ENCODE peak calls at places on chromosomes 13 and 19, in five cellular contexts. One of them, this sample, is unnamed. For H3K27me3, the result is how much of the 10 kb centered on the place peaks cover.

GRCh38 chr19:681029-681626 is 4.9 kb downstream of the FSTL3 start:
- DNase-seq in adipocyte: no peak
- DNase-seq in right cardiac atrium: peak
- DNase-seq in thoracic aorta: no peak
- DNase-seq in psoas muscle: peak
- DNase-seq in this sample: no peak

GRCh38 chr13:111327701-111328100 is 7.3 kb downstream of the TEX29 start:
- DNase-seq in thoracic aorta: no peak
- DNase-seq in adipocyte: no peak
- DNase-seq in psoas muscle: no peak
- DNase-seq in right cardiac atrium: no peak
- DNase-seq in this sample: no peak

GRCh38 chr19:48442116-48443035 is 3.4 kb upstream of the GRWD1 start:
- DNase-seq in adipocyte: no peak
- DNase-seq in psoas muscle: no peak
- DNase-seq in right cardiac atrium: peak
- DNase-seq in thoracic aorta: no peak
- DNase-seq in this sample: no peak

GRCh38 chr19:46928951-46929350 is 68.2 kb downstream of the ARHGAP35 start:
- DNase-seq in psoas muscle: no peak
- DNase-seq in right cardiac atrium: no peak
- DNase-seq in thoracic aorta: no peak
- DNase-seq in adipocyte: no peak
- DNase-seq in this sample: peak

GRCh38 chr13:111187879-111188643 is 73.0 kb downstream of the ARHGEF7 start:
- DNase-seq in adipocyte: no peak
- DNase-seq in right cardiac atrium: no peak
- DNase-seq in thoracic aorta: no peak
- DNase-seq in psoas muscle: no peak
- DNase-seq in this sample: no peak

GRCh38 chr19:1081301-1082164 is 13.6 kb downstream of the POLR2E start:
- DNase-seq in adipocyte: no peak
- DNase-seq in thoracic aorta: no peak
- DNase-seq in right cardiac atrium: peak
- DNase-seq in psoas muscle: no peak
- DNase-seq in this sample: no peak

GRCh38 chr19:50203281-50204080 is at the start of gene MYH14:
- DNase-seq in adipocyte: peak
- DNase-seq in psoas muscle: peak
- DNase-seq in thoracic aorta: peak
- DNase-seq in right cardiac atrium: peak
- DNase-seq in this sample: peak

GRCh38 chr13:99158846-99159245 is 41.8 kb upstream of the UBAC2 start:
- DNase-seq in adipocyte: no peak
- DNase-seq in right cardiac atrium: no peak
- DNase-seq in psoas muscle: no peak
- DNase-seq in thoracic aorta: no peak
- DNase-seq in this sample: no peak

GRCh38 chr13:108963276-108963810 is 333.9 kb downstream of the MYO16 start:
- DNase-seq in psoas muscle: no peak
- DNase-seq in right cardiac atrium: no peak
- DNase-seq in adipocyte: no peak
- DNase-seq in thoracic aorta: no peak
- DNase-seq in this sample: no peak

GRCh38 chr13:39483326-39483725 is 119.7 kb downstream of the LHFPL6 start:
- DNase-seq in psoas muscle: no peak
- DNase-seq in adipocyte: peak
- DNase-seq in right cardiac atrium: no peak
- DNase-seq in thoracic aorta: no peak
- DNase-seq in this sample: no peak

GRCh38 chr13:96052655-96053002 is 572 bp downstream of the UGGT2 start:
- DNase-seq in psoas muscle: no peak
- DNase-seq in right cardiac atrium: no peak
- DNase-seq in thoracic aorta: no peak
- DNase-seq in adipocyte: peak
- DNase-seq in this sample: no peak

GRCh38 chr13:105450784-105451183 is 1084.7 kb downstream of the EFNB2 start:
- DNase-seq in thoracic aorta: no peak
- DNase-seq in psoas muscle: no peak
- DNase-seq in adipocyte: no peak
- DNase-seq in right cardiac atrium: no peak
- DNase-seq in this sample: no peak

GRCh38 chr13:73777134-73777533 is 357.1 kb downstream of the KLF12 start:
- DNase-seq in psoas muscle: no peak
- DNase-seq in adipocyte: no peak
- DNase-seq in thoracic aorta: no peak
- DNase-seq in right cardiac atrium: no peak
- DNase-seq in this sample: no peak

GRCh38 chr13:23579886-23580706 is 9.9 kb downstream of the TNFRSF19 start:
- DNase-seq in thoracic aorta: no peak
- DNase-seq in psoas muscle: no peak
- DNase-seq in right cardiac atrium: no peak
- DNase-seq in adipocyte: peak
- DNase-seq in this sample: peak

GRCh38 chr19:5903502-5904301 is at the start of gene NDUFA11:
- DNase-seq in thoracic aorta: peak
- DNase-seq in right cardiac atrium: peak
- DNase-seq in psoas muscle: peak
- DNase-seq in adipocyte: peak
- DNase-seq in this sample: peak

GRCh38 chr19:993361-993830 is 6.8 kb upstream of the GRIN3B start:
- DNase-seq in adipocyte: no peak
- DNase-seq in right cardiac atrium: peak
- DNase-seq in thoracic aorta: no peak
- DNase-seq in psoas muscle: peak
- DNase-seq in this sample: no peak

GRCh38 chr19:16419671-16420394 is 51.9 kb downstream of the EPS15L1 start:
- DNase-seq in psoas muscle: no peak
- DNase-seq in adipocyte: no peak
- DNase-seq in right cardiac atrium: peak
- DNase-seq in thoracic aorta: no peak
- DNase-seq in this sample: no peak

GRCh38 chr19:46265217-46265828 is 31.5 kb upstream of the HIF3A start:
- DNase-seq in psoas muscle: no peak
- DNase-seq in right cardiac atrium: no peak
- DNase-seq in thoracic aorta: no peak
- DNase-seq in adipocyte: peak
- DNase-seq in this sample: peak

GRCh38 chr19:43476606-43477005 is 11.2 kb upstream of the LYPD3 start:
- DNase-seq in psoas muscle: no peak
- DNase-seq in adipocyte: peak
- DNase-seq in right cardiac atrium: no peak
- DNase-seq in thoracic aorta: no peak
- DNase-seq in this sample: peak

GRCh38 chr13:95074820-95075219 is 226.4 kb downstream of the ABCC4 start:
- DNase-seq in right cardiac atrium: no peak
- DNase-seq in adipocyte: no peak
- DNase-seq in psoas muscle: no peak
- DNase-seq in thoracic aorta: no peak
- DNase-seq in this sample: no peak

GRCh38 chr19:1651548-1652394 is 644 bp downstream of the TCF3 start:
- DNase-seq in adipocyte: peak
- DNase-seq in thoracic aorta: no peak
- DNase-seq in psoas muscle: peak
- DNase-seq in right cardiac atrium: peak
- DNase-seq in this sample: peak

GRCh38 chr19:1901940-1902404 is 3.2 kb upstream of the ADAT3 start:
- DNase-seq in right cardiac atrium: peak
- DNase-seq in psoas muscle: peak
- DNase-seq in adipocyte: no peak
- DNase-seq in thoracic aorta: no peak
- DNase-seq in this sample: no peak

GRCh38 chr13:38418286-38418685 is 68.6 kb downstream of the UFM1 start:
- DNase-seq in adipocyte: peak
- DNase-seq in thoracic aorta: no peak
- DNase-seq in psoas muscle: no peak
- DNase-seq in right cardiac atrium: no peak
- DNase-seq in this sample: no peak

GRCh38 chr19:18709546-18709945 is 26.1 kb downstream of the CRTC1 start:
- DNase-seq in psoas muscle: no peak
- DNase-seq in adipocyte: no peak
- DNase-seq in thoracic aorta: no peak
- DNase-seq in right cardiac atrium: peak
- DNase-seq in this sample: no peak

GRCh38 chr19:36963262-36963661 is 47.1 kb downstream of the ZNF568 start:
- DNase-seq in thoracic aorta: no peak
- DNase-seq in right cardiac atrium: no peak
- DNase-seq in psoas muscle: no peak
- DNase-seq in adipocyte: no peak
- DNase-seq in this sample: no peak

GRCh38 chr13:66329988-66330429 is 900.1 kb downstream of the PCDH9 start:
- DNase-seq in adipocyte: peak
- DNase-seq in thoracic aorta: no peak
- DNase-seq in psoas muscle: no peak
- DNase-seq in right cardiac atrium: no peak
- DNase-seq in this sample: no peak

GRCh38 chr13:72886272-72887062 is 104.5 kb downstream of the PIBF1 start:
- DNase-seq in psoas muscle: no peak
- DNase-seq in adipocyte: peak
- DNase-seq in thoracic aorta: no peak
- DNase-seq in right cardiac atrium: no peak
- DNase-seq in this sample: no peak

GRCh38 chr19:55452381-55453325 is 8.8 kb downstream of the ISOC2 start:
- DNase-seq in adipocyte: peak
- DNase-seq in right cardiac atrium: peak
- DNase-seq in psoas muscle: peak
- DNase-seq in thoracic aorta: no peak
- DNase-seq in this sample: peak
- H3K4me3 ChIP-seq in adipocyte: no peak
- H3K4me3 ChIP-seq in right cardiac atrium: no peak
- H3K4me3 ChIP-seq in psoas muscle: no peak
- H3K4me3 ChIP-seq in thoracic aorta: no peak
- H3K4me3 ChIP-seq in this sample: no peak

GRCh38 chr13:102395939-102396338 is 5.9 kb downstream of the FGF14 start:
- DNase-seq in adipocyte: no peak
- DNase-seq in psoas muscle: no peak
- DNase-seq in right cardiac atrium: no peak
- DNase-seq in thoracic aorta: no peak
- DNase-seq in this sample: no peak

GRCh38 chr13:102394158-102395053 is 7.4 kb downstream of the FGF14 start:
- DNase-seq in thoracic aorta: peak
- DNase-seq in adipocyte: peak
- DNase-seq in right cardiac atrium: peak
- DNase-seq in psoas muscle: peak
- DNase-seq in this sample: peak

GRCh38 chr13:102392810-102393209 is 9.0 kb downstream of the FGF14 start:
- DNase-seq in adipocyte: no peak
- DNase-seq in right cardiac atrium: no peak
- DNase-seq in psoas muscle: no peak
- DNase-seq in thoracic aorta: no peak
- DNase-seq in this sample: no peak

GRCh38 chr13:102399791-102400618 is 1.8 kb downstream of the FGF14 start:
- DNase-seq in adipocyte: no peak
- DNase-seq in thoracic aorta: no peak
- DNase-seq in right cardiac atrium: peak
- DNase-seq in psoas muscle: peak
- DNase-seq in this sample: no peak

GRCh38 chr13:102395174-102395573 is 6.7 kb downstream of the FGF14 start:
- DNase-seq in psoas muscle: no peak
- DNase-seq in right cardiac atrium: no peak
- DNase-seq in adipocyte: no peak
- DNase-seq in thoracic aorta: no peak
- DNase-seq in this sample: no peak
- H3K27me3 ChIP-seq in psoas muscle: under half
- H3K27me3 ChIP-seq in right cardiac atrium: under half
- H3K27me3 ChIP-seq in adipocyte: under half
- H3K27me3 ChIP-seq in thoracic aorta: under half
- H3K27me3 ChIP-seq in this sample: under half

GRCh38 chr19:54312011-54312410 is 955 bp downstream of the LILRA5 start:
- DNase-seq in thoracic aorta: no peak
- DNase-seq in right cardiac atrium: no peak
- DNase-seq in adipocyte: no peak
- DNase-seq in psoas muscle: no peak
- DNase-seq in this sample: no peak

GRCh38 chr19:54309811-54310210 is 3.2 kb downstream of the LILRA5 start:
- DNase-seq in thoracic aorta: no peak
- DNase-seq in psoas muscle: no peak
- DNase-seq in right cardiac atrium: no peak
- DNase-seq in adipocyte: no peak
- DNase-seq in this sample: no peak

GRCh38 chr19:54310543-54310942 is 2.4 kb downstream of the LILRA5 start:
- DNase-seq in thoracic aorta: no peak
- DNase-seq in adipocyte: no peak
- DNase-seq in right cardiac atrium: no peak
- DNase-seq in psoas muscle: no peak
- DNase-seq in this sample: no peak

GRCh38 chr19:54312436-54313362 is at the start of gene LILRA5:
- DNase-seq in right cardiac atrium: peak
- DNase-seq in adipocyte: no peak
- DNase-seq in thoracic aorta: no peak
- DNase-seq in psoas muscle: peak
- DNase-seq in this sample: no peak

GRCh38 chr19:54311486-54311885 is 1.5 kb downstream of the LILRA5 start:
- DNase-seq in adipocyte: no peak
- DNase-seq in psoas muscle: no peak
- DNase-seq in right cardiac atrium: no peak
- DNase-seq in thoracic aorta: no peak
- DNase-seq in this sample: no peak
- H3K4me3 ChIP-seq in adipocyte: no peak
- H3K4me3 ChIP-seq in psoas muscle: no peak
- H3K4me3 ChIP-seq in right cardiac atrium: no peak
- H3K4me3 ChIP-seq in thoracic aorta: no peak
- H3K4me3 ChIP-seq in this sample: no peak

GRCh38 chr13:113002206-113002821 is 33.3 kb downstream of the MCF2L start:
- DNase-seq in psoas muscle: no peak
- DNase-seq in right cardiac atrium: no peak
- DNase-seq in adipocyte: no peak
- DNase-seq in thoracic aorta: no peak
- DNase-seq in this sample: no peak
- H3K27me3 ChIP-seq in psoas muscle: under half
- H3K27me3 ChIP-seq in right cardiac atrium: under half
- H3K27me3 ChIP-seq in adipocyte: half or more
- H3K27me3 ChIP-seq in thoracic aorta: under half
- H3K27me3 ChIP-seq in this sample: under half

This sample was measured in MG63.